ENCODE peak calls at places on chromosomes 6 and 20, in ten cellular contexts. J, W, X, Y, Q, G, Z, H, E and D are unnamed samples.

GRCh38 chr20:40698281-40698680 is 9.2 kb upstream of the MAFB start:
- DNase-seq in J (no peak), Q (no peak), W (no peak), X (no peak), Z (no peak), G (no peak), E (no peak), Y (no peak), H (no peak), D (no peak)

GRCh38 chr6:28537065-28537464 is 11.4 kb downstream of the GPX5 start:
- DNase-seq in Y (no peak), G (no peak), J (no peak), Z (peak), E (no peak), H (no peak), Q (no peak), X (no peak), W (peak), D (peak)

GRCh38 chr6:26087284-26088115 is at the start of gene HFE:
- DNase-seq in X (no peak), Z (no peak), Y (no peak), G (peak), J (no peak), W (peak), H (peak), Q (peak), E (peak), D (peak)

GRCh38 chr6:169963581-169964297 is 212.3 kb downstream of the ERMARD start:
- DNase-seq in H (no peak), E (no peak), W (no peak), Y (no peak), X (no peak), J (no peak), G (no peak), Z (no peak), Q (no peak), D (no peak)

GRCh38 chr6:163248051-163248450 is 166.5 kb upstream of the QKI start:
- DNase-seq in E (peak), Q (no peak), Y (no peak), W (no peak), G (no peak), X (no peak), Z (no peak), J (no peak), H (no peak), D (no peak)

GRCh38 chr6:151054304-151054703 is 185.5 kb upstream of the AKAP12 start:
- DNase-seq in X (no peak), E (no peak), Q (no peak), Y (no peak), Z (no peak), H (no peak), G (no peak), J (no peak), W (peak), D (peak)

GRCh38 chr20:48180039-48180438 is 394.8 kb upstream of the SULF2 start:
- DNase-seq in J (no peak), G (no peak), Q (no peak), H (peak), Y (no peak), E (peak), Z (no peak), W (no peak), X (no peak), D (peak)

GRCh38 chr20:8803065-8803464 is 265.8 kb upstream of the PLCB4 start:
- DNase-seq in Z (no peak), G (no peak), X (no peak), H (no peak), J (no peak), Y (no peak), Q (no peak), W (peak), E (no peak), D (no peak)

GRCh38 chr20:34534391-34535165 is 18.4 kb downstream of the DYNLRB1 start:
- DNase-seq in E (no peak), X (no peak), W (no peak), Z (no peak), H (no peak), Y (no peak), J (no peak), Q (no peak), G (no peak), D (no peak)

GRCh38 chr20:44993343-44993742 is 27.0 kb downstream of the STK4 start:
- DNase-seq in X (no peak), H (no peak), W (peak), Q (no peak), Z (no peak), G (no peak), Y (no peak), E (no peak), J (no peak), D (peak)

GRCh38 chr6:160356074-160356754 is 8.0 kb downstream of the SLC22A3 start:
- DNase-seq in H (no peak), Z (no peak), Y (no peak), W (no peak), Q (no peak), J (no peak), E (no peak), X (peak), G (no peak), D (no peak)

GRCh38 chr6:32192608-32193039 is at the start of gene GPSM3:
- DNase-seq in X (no peak), Q (no peak), J (peak), Z (no peak), E (peak), G (peak), W (peak), H (no peak), Y (no peak), D (peak)

GRCh38 chr6:34350100-34350936 is 42.2 kb downstream of the NUDT3 start:
- DNase-seq in X (no peak), Z (peak), Q (no peak), J (no peak), H (no peak), G (no peak), W (no peak), Y (no peak), E (no peak), D (no peak)

GRCh38 chr6:17099401-17100059 is 2.3 kb upstream of the STMND1 start:
- DNase-seq in Z (no peak), J (no peak), G (no peak), Q (no peak), Y (no peak), X (no peak), W (no peak), H (no peak), E (no peak), D (no peak)

GRCh38 chr6:168159503-168159902 is 80.5 kb upstream of the FRMD1 start:
- DNase-seq in H (no peak), J (peak), X (no peak), W (no peak), Z (no peak), E (no peak), Y (no peak), Q (no peak), G (no peak), D (no peak)

GRCh38 chr6:156931283-156931682 is 154.1 kb downstream of the ARID1B start:
- DNase-seq in Q (no peak), J (no peak), H (no peak), Y (no peak), W (no peak), E (no peak), Z (no peak), X (no peak), G (no peak), D (no peak)

GRCh38 chr6:113842165-113842564 is 15.0 kb upstream of the MARCKS start:
- DNase-seq in Z (no peak), J (no peak), E (no peak), Y (no peak), W (peak), G (no peak), H (no peak), X (no peak), Q (no peak), D (peak)

GRCh38 chr20:52422574-52423463 is 231.2 kb upstream of the ZFP64 start:
- DNase-seq in J (no peak), X (no peak), Y (no peak), Q (no peak), H (no peak), W (no peak), Z (no peak), E (peak), G (no peak), D (no peak)

GRCh38 chr6:158040051-158040803 is 58.6 kb downstream of the SYNJ2 start:
- DNase-seq in H (peak), J (no peak), X (no peak), Y (no peak), W (peak), G (no peak), E (peak), Q (peak), Z (no peak), D (peak)

GRCh38 chr6:88171312-88171711 is 5.2 kb upstream of the CNR1 start:
- DNase-seq in J (no peak), Q (no peak), Z (no peak), E (no peak), G (no peak), X (no peak), Y (no peak), H (no peak), W (no peak), D (no peak)

GRCh38 chr20:22763257-22763906 is 179.0 kb upstream of the FOXA2 start:
- DNase-seq in X (no peak), W (peak), Q (no peak), E (peak), Z (no peak), J (no peak), H (peak), G (no peak), Y (no peak), D (peak)

GRCh38 chr20:35871311-35871771 is 83.0 kb downstream of the SCAND1 start:
- DNase-seq in Z (no peak), Q (no peak), H (no peak), G (no peak), Y (no peak), X (peak), W (peak), J (no peak), E (peak), D (peak)

GRCh38 chr6:99790679-99791078 is 184.0 kb downstream of the PRDM13 start:
- DNase-seq in H (no peak), X (peak), Q (no peak), E (no peak), Z (no peak), G (no peak), J (peak), W (no peak), Y (no peak), D (no peak)